ENCODE peak calls at places on chromosomes 4 and X, in ten cellular contexts. One of them, this sample, is unnamed.

GRCh38 chrX:56947695-56948094 is 47.6 kb downstream of the SPIN3 start:
- DNase-seq in stimulated activated CD4-positive, alpha-beta T cell treated with anti-CD3 and anti-CD28 coated beads, Interleukin-12 subunit alpha, Interleukin-12 subunit beta, amount 100 ng/mL, for 48 hours: no peak
- DNase-seq in M059J: peak; percentile 81
- DNase-seq in fibroblast of pulmonary artery: peak; percentile 21
- DNase-seq in T-helper 17 cell: no peak
- DNase-seq in NCI-H1105: no peak
- DNase-seq in HEK293T: no peak
- DNase-seq in sigmoid colon: no peak
- DNase-seq in KBM-7: no peak
- DNase-seq in SK-N-DZ: no peak
- DNase-seq in this sample: no peak

GRCh38 chr4:52721968-52722814 is 29.0 kb downstream of the ERVMER34-1 start:
- DNase-seq in stimulated activated CD4-positive, alpha-beta T cell treated with anti-CD3 and anti-CD28 coated beads, Interleukin-12 subunit alpha, Interleukin-12 subunit beta, amount 100 ng/mL, for 48 hours: peak; percentile 83
- DNase-seq in M059J: peak; percentile 94
- DNase-seq in fibroblast of pulmonary artery: peak; percentile 98
- DNase-seq in T-helper 17 cell: peak; percentile 69
- DNase-seq in NCI-H1105: peak; percentile 73
- DNase-seq in HEK293T: peak; percentile 91
- DNase-seq in sigmoid colon: peak; percentile 97
- DNase-seq in KBM-7: no peak
- DNase-seq in SK-N-DZ: peak; percentile 90
- DNase-seq in this sample: peak; percentile 84

GRCh38 chr4:184444953-184445309 is 29.4 kb downstream of the IRF2 start:
- DNase-seq in stimulated activated CD4-positive, alpha-beta T cell treated with anti-CD3 and anti-CD28 coated beads, Interleukin-12 subunit alpha, Interleukin-12 subunit beta, amount 100 ng/mL, for 48 hours: peak; percentile 12
- DNase-seq in M059J: no peak
- DNase-seq in fibroblast of pulmonary artery: no peak
- DNase-seq in T-helper 17 cell: no peak
- DNase-seq in NCI-H1105: no peak
- DNase-seq in HEK293T: no peak
- DNase-seq in sigmoid colon: no peak
- DNase-seq in KBM-7: no peak
- DNase-seq in SK-N-DZ: no peak
- DNase-seq in this sample: no peak

GRCh38 chrX:132023117-132023895 is at the start of gene STK26:
- DNase-seq in stimulated activated CD4-positive, alpha-beta T cell treated with anti-CD3 and anti-CD28 coated beads, Interleukin-12 subunit alpha, Interleukin-12 subunit beta, amount 100 ng/mL, for 48 hours: peak; percentile 64
- DNase-seq in M059J: peak; percentile 80
- DNase-seq in fibroblast of pulmonary artery: peak; percentile 65
- DNase-seq in T-helper 17 cell: peak; percentile 61
- DNase-seq in NCI-H1105: peak; percentile 42
- DNase-seq in HEK293T: peak; percentile 83
- DNase-seq in sigmoid colon: peak; percentile 82
- DNase-seq in KBM-7: peak; percentile 95
- DNase-seq in SK-N-DZ: peak; percentile 7
- DNase-seq in this sample: peak; percentile 58

GRCh38 chr4:169215656-169216055 is 55.1 kb downstream of the SH3RF1 start:
- DNase-seq in stimulated activated CD4-positive, alpha-beta T cell treated with anti-CD3 and anti-CD28 coated beads, Interleukin-12 subunit alpha, Interleukin-12 subunit beta, amount 100 ng/mL, for 48 hours: no peak
- DNase-seq in M059J: no peak
- DNase-seq in fibroblast of pulmonary artery: no peak
- DNase-seq in T-helper 17 cell: no peak
- DNase-seq in NCI-H1105: no peak
- DNase-seq in HEK293T: no peak
- DNase-seq in sigmoid colon: no peak
- DNase-seq in KBM-7: no peak
- DNase-seq in SK-N-DZ: no peak
- DNase-seq in this sample: no peak

GRCh38 chr4:168711197-168712120 is 214.6 kb downstream of the PALLD start:
- DNase-seq in stimulated activated CD4-positive, alpha-beta T cell treated with anti-CD3 and anti-CD28 coated beads, Interleukin-12 subunit alpha, Interleukin-12 subunit beta, amount 100 ng/mL, for 48 hours: no peak
- DNase-seq in M059J: peak; percentile 70
- DNase-seq in fibroblast of pulmonary artery: peak; percentile 76
- DNase-seq in T-helper 17 cell: no peak
- DNase-seq in NCI-H1105: no peak
- DNase-seq in HEK293T: no peak
- DNase-seq in sigmoid colon: peak; percentile 89
- DNase-seq in KBM-7: no peak
- DNase-seq in SK-N-DZ: no peak
- DNase-seq in this sample: no peak

GRCh38 chrX:6644411-6644810 is 109.5 kb upstream of the VCX3A start:
- DNase-seq in stimulated activated CD4-positive, alpha-beta T cell treated with anti-CD3 and anti-CD28 coated beads, Interleukin-12 subunit alpha, Interleukin-12 subunit beta, amount 100 ng/mL, for 48 hours: no peak
- DNase-seq in M059J: no peak
- DNase-seq in fibroblast of pulmonary artery: no peak
- DNase-seq in T-helper 17 cell: no peak
- DNase-seq in NCI-H1105: no peak
- DNase-seq in HEK293T: no peak
- DNase-seq in sigmoid colon: no peak
- DNase-seq in KBM-7: peak; percentile 15
- DNase-seq in SK-N-DZ: no peak
- DNase-seq in this sample: no peak

GRCh38 chrX:53984895-53985294 is 59.4 kb downstream of the PHF8 start:
- DNase-seq in stimulated activated CD4-positive, alpha-beta T cell treated with anti-CD3 and anti-CD28 coated beads, Interleukin-12 subunit alpha, Interleukin-12 subunit beta, amount 100 ng/mL, for 48 hours: no peak
- DNase-seq in M059J: no peak
- DNase-seq in fibroblast of pulmonary artery: no peak
- DNase-seq in T-helper 17 cell: no peak
- DNase-seq in NCI-H1105: no peak
- DNase-seq in HEK293T: no peak
- DNase-seq in sigmoid colon: no peak
- DNase-seq in KBM-7: no peak
- DNase-seq in SK-N-DZ: no peak
- DNase-seq in this sample: no peak

GRCh38 chr4:54281060-54281781 is 52.1 kb downstream of the PDGFRA start:
- DNase-seq in stimulated activated CD4-positive, alpha-beta T cell treated with anti-CD3 and anti-CD28 coated beads, Interleukin-12 subunit alpha, Interleukin-12 subunit beta, amount 100 ng/mL, for 48 hours: no peak
- DNase-seq in M059J: peak; percentile 91
- DNase-seq in fibroblast of pulmonary artery: peak; percentile 98
- DNase-seq in T-helper 17 cell: no peak
- DNase-seq in NCI-H1105: no peak
- DNase-seq in HEK293T: no peak
- DNase-seq in sigmoid colon: peak; percentile 92
- DNase-seq in KBM-7: peak; percentile 52
- DNase-seq in SK-N-DZ: no peak
- DNase-seq in this sample: no peak

GRCh38 chr4:140052050-140052449 is 101.9 kb downstream of the MAML3 start:
- DNase-seq in stimulated activated CD4-positive, alpha-beta T cell treated with anti-CD3 and anti-CD28 coated beads, Interleukin-12 subunit alpha, Interleukin-12 subunit beta, amount 100 ng/mL, for 48 hours: no peak
- DNase-seq in M059J: peak; percentile 37
- DNase-seq in fibroblast of pulmonary artery: peak; percentile 63
- DNase-seq in T-helper 17 cell: no peak
- DNase-seq in NCI-H1105: no peak
- DNase-seq in HEK293T: peak; percentile 18
- DNase-seq in sigmoid colon: no peak
- DNase-seq in KBM-7: peak; percentile 47
- DNase-seq in SK-N-DZ: no peak
- DNase-seq in this sample: no peak

GRCh38 chr4:77538144-77538543 is 67.5 kb upstream of the CXCL13 start:
- DNase-seq in stimulated activated CD4-positive, alpha-beta T cell treated with anti-CD3 and anti-CD28 coated beads, Interleukin-12 subunit alpha, Interleukin-12 subunit beta, amount 100 ng/mL, for 48 hours: no peak
- DNase-seq in M059J: peak; percentile 67
- DNase-seq in fibroblast of pulmonary artery: peak; percentile 58
- DNase-seq in T-helper 17 cell: no peak
- DNase-seq in NCI-H1105: no peak
- DNase-seq in HEK293T: no peak
- DNase-seq in sigmoid colon: no peak
- DNase-seq in KBM-7: no peak
- DNase-seq in SK-N-DZ: no peak
- DNase-seq in this sample: no peak

GRCh38 chr4:75036046-75036445 is 103.1 kb downstream of the PARM1 start:
- DNase-seq in stimulated activated CD4-positive, alpha-beta T cell treated with anti-CD3 and anti-CD28 coated beads, Interleukin-12 subunit alpha, Interleukin-12 subunit beta, amount 100 ng/mL, for 48 hours: no peak
- DNase-seq in M059J: no peak
- DNase-seq in fibroblast of pulmonary artery: no peak
- DNase-seq in T-helper 17 cell: no peak
- DNase-seq in NCI-H1105: no peak
- DNase-seq in HEK293T: no peak
- DNase-seq in sigmoid colon: no peak
- DNase-seq in KBM-7: peak; percentile 53
- DNase-seq in SK-N-DZ: no peak
- DNase-seq in this sample: no peak

GRCh38 chr4:89029591-89029990 is 27.4 kb downstream of the FAM13A start:
- DNase-seq in stimulated activated CD4-positive, alpha-beta T cell treated with anti-CD3 and anti-CD28 coated beads, Interleukin-12 subunit alpha, Interleukin-12 subunit beta, amount 100 ng/mL, for 48 hours: no peak
- DNase-seq in M059J: no peak
- DNase-seq in fibroblast of pulmonary artery: no peak
- DNase-seq in T-helper 17 cell: no peak
- DNase-seq in NCI-H1105: no peak
- DNase-seq in HEK293T: no peak
- DNase-seq in sigmoid colon: no peak
- DNase-seq in KBM-7: no peak
- DNase-seq in SK-N-DZ: no peak
- DNase-seq in this sample: no peak

GRCh38 chrX:124217289-124218251 is 114.9 kb upstream of the TEX13D start:
- DNase-seq in stimulated activated CD4-positive, alpha-beta T cell treated with anti-CD3 and anti-CD28 coated beads, Interleukin-12 subunit alpha, Interleukin-12 subunit beta, amount 100 ng/mL, for 48 hours: peak; percentile 50
- DNase-seq in M059J: peak; percentile 81
- DNase-seq in fibroblast of pulmonary artery: peak; percentile 10
- DNase-seq in T-helper 17 cell: peak; percentile 35
- DNase-seq in NCI-H1105: no peak
- DNase-seq in HEK293T: no peak
- DNase-seq in sigmoid colon: no peak
- DNase-seq in KBM-7: peak; percentile 95
- DNase-seq in SK-N-DZ: no peak
- DNase-seq in this sample: no peak

GRCh38 chr4:7280906-7281305 is 88.6 kb downstream of the SORCS2 start:
- DNase-seq in stimulated activated CD4-positive, alpha-beta T cell treated with anti-CD3 and anti-CD28 coated beads, Interleukin-12 subunit alpha, Interleukin-12 subunit beta, amount 100 ng/mL, for 48 hours: no peak
- DNase-seq in M059J: peak; percentile 17
- DNase-seq in fibroblast of pulmonary artery: no peak
- DNase-seq in T-helper 17 cell: no peak
- DNase-seq in NCI-H1105: peak; percentile 68
- DNase-seq in HEK293T: no peak
- DNase-seq in sigmoid colon: no peak
- DNase-seq in KBM-7: no peak
- DNase-seq in SK-N-DZ: no peak
- DNase-seq in this sample: no peak

GRCh38 chrX:104335765-104336164 is 81.0 kb upstream of the ESX1 start:
- DNase-seq in stimulated activated CD4-positive, alpha-beta T cell treated with anti-CD3 and anti-CD28 coated beads, Interleukin-12 subunit alpha, Interleukin-12 subunit beta, amount 100 ng/mL, for 48 hours: no peak
- DNase-seq in M059J: peak; percentile 93
- DNase-seq in fibroblast of pulmonary artery: peak; percentile 66
- DNase-seq in T-helper 17 cell: no peak
- DNase-seq in NCI-H1105: no peak
- DNase-seq in HEK293T: no peak
- DNase-seq in sigmoid colon: no peak
- DNase-seq in KBM-7: no peak
- DNase-seq in SK-N-DZ: no peak
- DNase-seq in this sample: no peak

GRCh38 chr4:183342541-183343533 is 20.6 kb upstream of the CLDN24 start:
- DNase-seq in stimulated activated CD4-positive, alpha-beta T cell treated with anti-CD3 and anti-CD28 coated beads, Interleukin-12 subunit alpha, Interleukin-12 subunit beta, amount 100 ng/mL, for 48 hours: no peak
- DNase-seq in M059J: no peak
- DNase-seq in fibroblast of pulmonary artery: no peak
- DNase-seq in T-helper 17 cell: no peak
- DNase-seq in NCI-H1105: no peak
- DNase-seq in HEK293T: no peak
- DNase-seq in sigmoid colon: no peak
- DNase-seq in KBM-7: no peak
- DNase-seq in SK-N-DZ: peak; percentile 39
- DNase-seq in this sample: no peak

GRCh38 chr4:4618846-4619245 is 77.0 kb upstream of the STX18 start:
- DNase-seq in stimulated activated CD4-positive, alpha-beta T cell treated with anti-CD3 and anti-CD28 coated beads, Interleukin-12 subunit alpha, Interleukin-12 subunit beta, amount 100 ng/mL, for 48 hours: no peak
- DNase-seq in M059J: no peak
- DNase-seq in fibroblast of pulmonary artery: peak; percentile 42
- DNase-seq in T-helper 17 cell: no peak
- DNase-seq in NCI-H1105: no peak
- DNase-seq in HEK293T: no peak
- DNase-seq in sigmoid colon: no peak
- DNase-seq in KBM-7: no peak
- DNase-seq in SK-N-DZ: no peak
- DNase-seq in this sample: no peak

GRCh38 chr4:13537832-13538177 is 6.5 kb downstream of the NKX3-2 start:
- DNase-seq in stimulated activated CD4-positive, alpha-beta T cell treated with anti-CD3 and anti-CD28 coated beads, Interleukin-12 subunit alpha, Interleukin-12 subunit beta, amount 100 ng/mL, for 48 hours: no peak
- DNase-seq in M059J: no peak
- DNase-seq in fibroblast of pulmonary artery: no peak
- DNase-seq in T-helper 17 cell: no peak
- DNase-seq in NCI-H1105: no peak
- DNase-seq in HEK293T: peak; percentile 4
- DNase-seq in sigmoid colon: peak; percentile 37
- DNase-seq in KBM-7: no peak
- DNase-seq in SK-N-DZ: no peak
- DNase-seq in this sample: no peak

GRCh38 chrX:38870386-38870895 is 69.2 kb downstream of the MID1IP1 start:
- DNase-seq in stimulated activated CD4-positive, alpha-beta T cell treated with anti-CD3 and anti-CD28 coated beads, Interleukin-12 subunit alpha, Interleukin-12 subunit beta, amount 100 ng/mL, for 48 hours: no peak
- DNase-seq in M059J: peak; percentile 41
- DNase-seq in fibroblast of pulmonary artery: no peak
- DNase-seq in T-helper 17 cell: no peak
- DNase-seq in NCI-H1105: no peak
- DNase-seq in HEK293T: no peak
- DNase-seq in sigmoid colon: no peak
- DNase-seq in KBM-7: no peak
- DNase-seq in SK-N-DZ: no peak
- DNase-seq in this sample: no peak

GRCh38 chrX:2159858-2160257 is 340.9 kb downstream of the DHRSX start:
- DNase-seq in stimulated activated CD4-positive, alpha-beta T cell treated with anti-CD3 and anti-CD28 coated beads, Interleukin-12 subunit alpha, Interleukin-12 subunit beta, amount 100 ng/mL, for 48 hours: no peak
- DNase-seq in M059J: no peak
- DNase-seq in fibroblast of pulmonary artery: no peak
- DNase-seq in T-helper 17 cell: no peak
- DNase-seq in NCI-H1105: no peak
- DNase-seq in HEK293T: no peak
- DNase-seq in sigmoid colon: no peak
- DNase-seq in KBM-7: no peak
- DNase-seq in SK-N-DZ: no peak
- DNase-seq in this sample: no peak

GRCh38 chrX:18701621-18702361 is 5.7 kb upstream of the PPEF1 start:
- DNase-seq in stimulated activated CD4-positive, alpha-beta T cell treated with anti-CD3 and anti-CD28 coated beads, Interleukin-12 subunit alpha, Interleukin-12 subunit beta, amount 100 ng/mL, for 48 hours: no peak
- DNase-seq in M059J: peak; percentile 79
- DNase-seq in fibroblast of pulmonary artery: peak; percentile 47
- DNase-seq in T-helper 17 cell: no peak
- DNase-seq in NCI-H1105: no peak
- DNase-seq in HEK293T: no peak
- DNase-seq in sigmoid colon: no peak
- DNase-seq in KBM-7: no peak
- DNase-seq in SK-N-DZ: no peak
- DNase-seq in this sample: no peak

GRCh38 chr4:71526626-71527406 is 188.0 kb downstream of the SLC4A4 start:
- DNase-seq in stimulated activated CD4-positive, alpha-beta T cell treated with anti-CD3 and anti-CD28 coated beads, Interleukin-12 subunit alpha, Interleukin-12 subunit beta, amount 100 ng/mL, for 48 hours: no peak
- DNase-seq in M059J: peak; percentile 12
- DNase-seq in fibroblast of pulmonary artery: no peak
- DNase-seq in T-helper 17 cell: no peak
- DNase-seq in NCI-H1105: no peak
- DNase-seq in HEK293T: no peak
- DNase-seq in sigmoid colon: no peak
- DNase-seq in KBM-7: peak; percentile 0
- DNase-seq in SK-N-DZ: no peak
- DNase-seq in this sample: no peak

GRCh38 chr4:86376850-86377249 is 17.0 kb upstream of the MAPK10 start:
- DNase-seq in stimulated activated CD4-positive, alpha-beta T cell treated with anti-CD3 and anti-CD28 coated beads, Interleukin-12 subunit alpha, Interleukin-12 subunit beta, amount 100 ng/mL, for 48 hours: no peak
- DNase-seq in M059J: peak; percentile 21
- DNase-seq in fibroblast of pulmonary artery: no peak
- DNase-seq in T-helper 17 cell: no peak
- DNase-seq in NCI-H1105: no peak
- DNase-seq in HEK293T: no peak
- DNase-seq in sigmoid colon: no peak
- DNase-seq in KBM-7: no peak
- DNase-seq in SK-N-DZ: no peak
- DNase-seq in this sample: no peak

GRCh38 chr4:185015108-185015507 is 3.2 kb upstream of the HELT start:
- DNase-seq in stimulated activated CD4-positive, alpha-beta T cell treated with anti-CD3 and anti-CD28 coated beads, Interleukin-12 subunit alpha, Interleukin-12 subunit beta, amount 100 ng/mL, for 48 hours: no peak
- DNase-seq in M059J: no peak
- DNase-seq in fibroblast of pulmonary artery: peak; percentile 18
- DNase-seq in T-helper 17 cell: no peak
- DNase-seq in NCI-H1105: no peak
- DNase-seq in HEK293T: no peak
- DNase-seq in sigmoid colon: no peak
- DNase-seq in KBM-7: no peak
- DNase-seq in SK-N-DZ: no peak
- DNase-seq in this sample: no peak

GRCh38 chr4:132860976-132861375 is 288.1 kb upstream of the PCDH10 start:
- DNase-seq in stimulated activated CD4-positive, alpha-beta T cell treated with anti-CD3 and anti-CD28 coated beads, Interleukin-12 subunit alpha, Interleukin-12 subunit beta, amount 100 ng/mL, for 48 hours: no peak
- DNase-seq in M059J: no peak
- DNase-seq in fibroblast of pulmonary artery: no peak
- DNase-seq in T-helper 17 cell: no peak
- DNase-seq in NCI-H1105: no peak
- DNase-seq in HEK293T: no peak
- DNase-seq in sigmoid colon: no peak
- DNase-seq in KBM-7: no peak
- DNase-seq in SK-N-DZ: no peak
- DNase-seq in this sample: no peak

GRCh38 chr4:151948351-151949016 is 187.7 kb upstream of the GATB start:
- DNase-seq in stimulated activated CD4-positive, alpha-beta T cell treated with anti-CD3 and anti-CD28 coated beads, Interleukin-12 subunit alpha, Interleukin-12 subunit beta, amount 100 ng/mL, for 48 hours: no peak
- DNase-seq in M059J: peak; percentile 73
- DNase-seq in fibroblast of pulmonary artery: no peak
- DNase-seq in T-helper 17 cell: no peak
- DNase-seq in NCI-H1105: no peak
- DNase-seq in HEK293T: no peak
- DNase-seq in sigmoid colon: no peak
- DNase-seq in KBM-7: no peak
- DNase-seq in SK-N-DZ: no peak
- DNase-seq in this sample: no peak

GRCh38 chr4:3736806-3737205 is 29.4 kb upstream of the ADRA2C start:
- DNase-seq in stimulated activated CD4-positive, alpha-beta T cell treated with anti-CD3 and anti-CD28 coated beads, Interleukin-12 subunit alpha, Interleukin-12 subunit beta, amount 100 ng/mL, for 48 hours: no peak
- DNase-seq in M059J: peak; percentile 5
- DNase-seq in fibroblast of pulmonary artery: no peak
- DNase-seq in T-helper 17 cell: no peak
- DNase-seq in NCI-H1105: no peak
- DNase-seq in HEK293T: no peak
- DNase-seq in sigmoid colon: no peak
- DNase-seq in KBM-7: no peak
- DNase-seq in SK-N-DZ: no peak
- DNase-seq in this sample: no peak